ENCODE peak calls at places on chromosomes 16 and 17, in ten cellular contexts. One of them, this sample, is unnamed.

GRCh38 chr17:57956311-57957119 is 1.3 kb upstream of the CUEDC1 start:
- DNase-seq in trophoblast cell: no peak
- DNase-seq in IMR-90: no peak
- DNase-seq in HCT116: no peak
- DNase-seq in astrocyte: no peak
- DNase-seq in fibroblast of lung: no peak
- DNase-seq in neural progenitor cell: no peak
- DNase-seq in neuronal stem cell: no peak
- DNase-seq in H9: peak
- DNase-seq in PC-3: no peak
- DNase-seq in this sample: no peak

GRCh38 chr16:9681556-9681955 is 500.7 kb downstream of the GRIN2A start:
- DNase-seq in trophoblast cell: no peak
- DNase-seq in IMR-90: no peak
- DNase-seq in HCT116: no peak
- DNase-seq in astrocyte: no peak
- DNase-seq in fibroblast of lung: no peak
- DNase-seq in neural progenitor cell: peak
- DNase-seq in neuronal stem cell: no peak
- DNase-seq in H9: peak
- DNase-seq in PC-3: no peak
- DNase-seq in this sample: no peak

GRCh38 chr16:85991425-85991824 is 92.5 kb downstream of the IRF8 start:
- DNase-seq in trophoblast cell: no peak
- DNase-seq in IMR-90: no peak
- DNase-seq in HCT116: no peak
- DNase-seq in astrocyte: no peak
- DNase-seq in fibroblast of lung: no peak
- DNase-seq in neural progenitor cell: peak
- DNase-seq in neuronal stem cell: no peak
- DNase-seq in H9: no peak
- DNase-seq in PC-3: no peak
- DNase-seq in this sample: no peak

GRCh38 chr17:5272313-5272712 is 9.8 kb upstream of the RABEP1 start:
- DNase-seq in trophoblast cell: no peak
- DNase-seq in IMR-90: no peak
- DNase-seq in HCT116: no peak
- DNase-seq in astrocyte: no peak
- DNase-seq in fibroblast of lung: no peak
- DNase-seq in neural progenitor cell: no peak
- DNase-seq in neuronal stem cell: no peak
- DNase-seq in H9: no peak
- DNase-seq in PC-3: peak
- DNase-seq in this sample: no peak

GRCh38 chr17:78315355-78316114 is 44.3 kb downstream of the SOCS3 start:
- DNase-seq in trophoblast cell: no peak
- DNase-seq in IMR-90: peak
- DNase-seq in HCT116: peak
- DNase-seq in astrocyte: peak
- DNase-seq in fibroblast of lung: peak
- DNase-seq in neural progenitor cell: no peak
- DNase-seq in neuronal stem cell: no peak
- DNase-seq in H9: no peak
- DNase-seq in PC-3: peak
- DNase-seq in this sample: peak

GRCh38 chr17:66459811-66460270 is 157.4 kb downstream of the PRKCA start:
- DNase-seq in trophoblast cell: peak
- DNase-seq in IMR-90: peak
- DNase-seq in HCT116: peak
- DNase-seq in astrocyte: peak
- DNase-seq in fibroblast of lung: peak
- DNase-seq in neural progenitor cell: no peak
- DNase-seq in neuronal stem cell: no peak
- DNase-seq in H9: no peak
- DNase-seq in PC-3: peak
- DNase-seq in this sample: peak

GRCh38 chr16:57592591-57593003 is 35.8 kb upstream of the ADGRG1 start:
- DNase-seq in trophoblast cell: no peak
- DNase-seq in IMR-90: no peak
- DNase-seq in HCT116: no peak
- DNase-seq in astrocyte: no peak
- DNase-seq in fibroblast of lung: no peak
- DNase-seq in neural progenitor cell: no peak
- DNase-seq in neuronal stem cell: no peak
- DNase-seq in H9: no peak
- DNase-seq in PC-3: no peak
- DNase-seq in this sample: no peak

GRCh38 chr17:35733366-35733765 is 1.9 kb downstream of the RASL10B start:
- DNase-seq in trophoblast cell: peak
- DNase-seq in IMR-90: no peak
- DNase-seq in HCT116: no peak
- DNase-seq in astrocyte: no peak
- DNase-seq in fibroblast of lung: no peak
- DNase-seq in neural progenitor cell: no peak
- DNase-seq in neuronal stem cell: no peak
- DNase-seq in H9: no peak
- DNase-seq in PC-3: no peak
- DNase-seq in this sample: no peak

GRCh38 chr17:80110447-80110812 is 9.0 kb downstream of the GAA start:
- DNase-seq in trophoblast cell: no peak
- DNase-seq in IMR-90: no peak
- DNase-seq in HCT116: no peak
- DNase-seq in astrocyte: no peak
- DNase-seq in fibroblast of lung: no peak
- DNase-seq in neural progenitor cell: no peak
- DNase-seq in neuronal stem cell: no peak
- DNase-seq in H9: no peak
- DNase-seq in PC-3: no peak
- DNase-seq in this sample: no peak

DNA sequence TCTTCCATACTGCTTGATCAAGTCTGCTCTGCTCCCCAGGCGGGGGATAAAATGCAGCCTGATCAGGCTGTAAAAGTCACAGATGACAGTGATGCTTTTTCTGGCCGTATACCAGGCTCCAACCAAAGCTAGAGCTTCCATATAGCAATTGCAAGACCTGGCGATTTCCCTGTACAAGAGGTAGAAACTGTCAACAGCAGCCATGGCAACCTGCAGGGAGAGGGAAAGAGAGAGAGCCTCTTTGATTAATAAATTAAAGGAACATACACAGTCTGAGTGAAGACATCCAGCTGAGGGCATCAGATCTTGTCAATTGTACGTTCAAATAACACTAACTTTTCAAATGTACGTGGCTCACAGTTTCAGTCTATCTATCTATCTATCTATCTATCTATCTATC is 13.9 kb downstream of the HSDL1 start:
- DNase-seq in trophoblast cell: no peak
- DNase-seq in IMR-90: no peak
- DNase-seq in HCT116: no peak
- DNase-seq in astrocyte: no peak
- DNase-seq in fibroblast of lung: no peak
- DNase-seq in neural progenitor cell: no peak
- DNase-seq in neuronal stem cell: no peak
- DNase-seq in H9: no peak
- DNase-seq in PC-3: no peak
- DNase-seq in this sample: no peak
- H3K27ac ChIP-seq in trophoblast cell: no peak
- H3K27ac ChIP-seq in IMR-90: no peak
- H3K27ac ChIP-seq in HCT116: no peak
- H3K27ac ChIP-seq in astrocyte: no peak
- H3K27ac ChIP-seq in fibroblast of lung: no peak
- H3K27ac ChIP-seq in neural progenitor cell: no peak
- H3K27ac ChIP-seq in neuronal stem cell: no peak
- H3K27ac ChIP-seq in H9: no peak
- H3K27ac ChIP-seq in PC-3: no peak
- H3K27ac ChIP-seq in this sample: no peak

GRCh38 chr16:14196011-14196410 is 124.9 kb downstream of the MRTFB start:
- DNase-seq in trophoblast cell: no peak
- DNase-seq in IMR-90: peak
- DNase-seq in HCT116: no peak
- DNase-seq in astrocyte: peak
- DNase-seq in fibroblast of lung: peak
- DNase-seq in neural progenitor cell: no peak
- DNase-seq in neuronal stem cell: no peak
- DNase-seq in H9: no peak
- DNase-seq in PC-3: no peak
- DNase-seq in this sample: no peak

GRCh38 chr16:14194706-14195105 is 123.6 kb downstream of the MRTFB start:
- DNase-seq in trophoblast cell: no peak
- DNase-seq in IMR-90: no peak
- DNase-seq in HCT116: no peak
- DNase-seq in astrocyte: no peak
- DNase-seq in fibroblast of lung: no peak
- DNase-seq in neural progenitor cell: no peak
- DNase-seq in neuronal stem cell: no peak
- DNase-seq in H9: no peak
- DNase-seq in PC-3: no peak
- DNase-seq in this sample: no peak

GRCh38 chr16:14196539-14196938 is 125.4 kb downstream of the MRTFB start:
- DNase-seq in trophoblast cell: no peak
- DNase-seq in IMR-90: no peak
- DNase-seq in HCT116: no peak
- DNase-seq in astrocyte: no peak
- DNase-seq in fibroblast of lung: peak
- DNase-seq in neural progenitor cell: no peak
- DNase-seq in neuronal stem cell: no peak
- DNase-seq in H9: no peak
- DNase-seq in PC-3: no peak
- DNase-seq in this sample: no peak

GRCh38 chr16:14198012-14198411 is 126.9 kb downstream of the MRTFB start:
- DNase-seq in trophoblast cell: no peak
- DNase-seq in IMR-90: no peak
- DNase-seq in HCT116: no peak
- DNase-seq in astrocyte: no peak
- DNase-seq in fibroblast of lung: no peak
- DNase-seq in neural progenitor cell: no peak
- DNase-seq in neuronal stem cell: no peak
- DNase-seq in H9: no peak
- DNase-seq in PC-3: no peak
- DNase-seq in this sample: no peak

DNA sequence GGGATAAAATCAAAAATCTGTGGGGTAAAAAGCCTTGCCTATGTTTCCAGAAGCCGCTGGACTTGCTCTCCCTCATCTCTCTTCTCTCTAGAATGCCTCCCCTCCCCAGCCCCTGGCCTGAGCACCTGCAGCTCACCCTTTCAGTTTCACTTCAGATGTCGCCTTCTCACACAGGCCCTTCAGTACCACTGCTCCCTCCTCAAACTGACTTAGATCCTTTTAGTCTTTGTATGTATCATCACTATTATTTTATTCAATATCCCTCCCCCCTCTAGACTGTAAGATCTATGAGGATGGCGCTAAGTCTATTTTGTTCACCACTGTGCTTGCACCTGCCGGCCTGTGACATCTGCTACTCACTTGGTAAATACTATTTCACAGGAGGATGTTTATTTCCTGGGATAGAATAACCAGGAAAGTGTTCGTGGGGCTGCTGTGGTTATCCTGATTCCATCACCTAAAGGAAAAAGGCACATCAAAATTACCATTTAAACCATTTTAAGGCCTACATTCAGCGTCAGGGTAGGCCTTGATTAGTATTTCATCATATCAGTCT is 122.3 kb downstream of the MRTFB start:
- DNase-seq in trophoblast cell: no peak
- DNase-seq in IMR-90: no peak
- DNase-seq in HCT116: no peak
- DNase-seq in astrocyte: no peak
- DNase-seq in fibroblast of lung: no peak
- DNase-seq in neural progenitor cell: no peak
- DNase-seq in neuronal stem cell: no peak
- DNase-seq in H9: no peak
- DNase-seq in PC-3: no peak
- DNase-seq in this sample: no peak
- H2AFZ ChIP-seq in trophoblast cell: no peak
- H2AFZ ChIP-seq in IMR-90: no peak
- H2AFZ ChIP-seq in HCT116: no peak
- H2AFZ ChIP-seq in astrocyte: no peak
- H2AFZ ChIP-seq in fibroblast of lung: no peak
- H2AFZ ChIP-seq in neural progenitor cell: no peak
- H2AFZ ChIP-seq in neuronal stem cell: no peak
- H2AFZ ChIP-seq in H9: no peak
- H2AFZ ChIP-seq in PC-3: no peak
- H2AFZ ChIP-seq in this sample: no peak

GRCh38 chr17:45299311-45299710 is 17.5 kb downstream of the MAP3K14 start:
- DNase-seq in trophoblast cell: no peak
- DNase-seq in IMR-90: no peak
- DNase-seq in HCT116: no peak
- DNase-seq in astrocyte: no peak
- DNase-seq in fibroblast of lung: peak
- DNase-seq in neural progenitor cell: peak
- DNase-seq in neuronal stem cell: no peak
- DNase-seq in H9: no peak
- DNase-seq in PC-3: no peak
- DNase-seq in this sample: no peak
- H3K27ac ChIP-seq in trophoblast cell: no peak
- H3K27ac ChIP-seq in IMR-90: no peak
- H3K27ac ChIP-seq in HCT116: no peak
- H3K27ac ChIP-seq in astrocyte: no peak
- H3K27ac ChIP-seq in fibroblast of lung: no peak
- H3K27ac ChIP-seq in neural progenitor cell: no peak
- H3K27ac ChIP-seq in neuronal stem cell: peak
- H3K27ac ChIP-seq in H9: no peak
- H3K27ac ChIP-seq in PC-3: no peak
- H3K27ac ChIP-seq in this sample: peak

GRCh38 chr16:2980227-2981176 is at the start of gene PKMYT1:
- DNase-seq in trophoblast cell: peak
- DNase-seq in IMR-90: peak
- DNase-seq in HCT116: peak
- DNase-seq in astrocyte: peak
- DNase-seq in fibroblast of lung: peak
- DNase-seq in neural progenitor cell: peak
- DNase-seq in neuronal stem cell: peak
- DNase-seq in H9: peak
- DNase-seq in PC-3: peak
- DNase-seq in this sample: peak

GRCh38 chr16:2981899-2982250 is 1.6 kb upstream of the PKMYT1 start:
- DNase-seq in trophoblast cell: no peak
- DNase-seq in IMR-90: no peak
- DNase-seq in HCT116: no peak
- DNase-seq in astrocyte: no peak
- DNase-seq in fibroblast of lung: no peak
- DNase-seq in neural progenitor cell: peak
- DNase-seq in neuronal stem cell: no peak
- DNase-seq in H9: no peak
- DNase-seq in PC-3: no peak
- DNase-seq in this sample: no peak

GRCh38 chr16:2981177-2981898 is 1.1 kb upstream of the PKMYT1 start:
- DNase-seq in trophoblast cell: peak
- DNase-seq in IMR-90: no peak
- DNase-seq in HCT116: no peak
- DNase-seq in astrocyte: no peak
- DNase-seq in fibroblast of lung: no peak
- DNase-seq in neural progenitor cell: peak
- DNase-seq in neuronal stem cell: no peak
- DNase-seq in H9: peak
- DNase-seq in PC-3: no peak
- DNase-seq in this sample: no peak

GRCh38 chr16:2977440-2977839 is 2.8 kb downstream of the PKMYT1 start:
- DNase-seq in trophoblast cell: no peak
- DNase-seq in IMR-90: no peak
- DNase-seq in HCT116: no peak
- DNase-seq in astrocyte: no peak
- DNase-seq in fibroblast of lung: no peak
- DNase-seq in neural progenitor cell: no peak
- DNase-seq in neuronal stem cell: no peak
- DNase-seq in H9: no peak
- DNase-seq in PC-3: peak
- DNase-seq in this sample: no peak

GRCh38 chr16:2979669-2980226 is 498 bp downstream of the PKMYT1 start:
- DNase-seq in trophoblast cell: no peak
- DNase-seq in IMR-90: peak
- DNase-seq in HCT116: no peak
- DNase-seq in astrocyte: no peak
- DNase-seq in fibroblast of lung: no peak
- DNase-seq in neural progenitor cell: peak
- DNase-seq in neuronal stem cell: no peak
- DNase-seq in H9: no peak
- DNase-seq in PC-3: no peak
- DNase-seq in this sample: peak
- H2AFZ ChIP-seq in trophoblast cell: peak
- H2AFZ ChIP-seq in IMR-90: peak
- H2AFZ ChIP-seq in HCT116: no peak
- H2AFZ ChIP-seq in astrocyte: peak
- H2AFZ ChIP-seq in fibroblast of lung: peak
- H2AFZ ChIP-seq in neural progenitor cell: peak
- H2AFZ ChIP-seq in neuronal stem cell: peak
- H2AFZ ChIP-seq in H9: no peak
- H2AFZ ChIP-seq in PC-3: peak
- H2AFZ ChIP-seq in this sample: peak